ENCODE peak calls at places on chromosomes 2 and 18, in eight cellular contexts. One of them, this sample, is unnamed.

GRCh38 chr2:20633001-20633400 is 17.9 kb downstream of the HS1BP3 start:
- DNase-seq in lower leg skin: no peak
- DNase-seq in stimulated activated CD4-positive, alpha-beta T cell treated with anti-CD3 and anti-CD28 coated beads, Interleukin-15, amount 100 ng/mL, for 1 hour: no peak
- DNase-seq in activated CD8-positive, alpha-beta memory T cell treated with anti-CD3 and anti-CD28 coated beads, Interleukin-2, amount 50 U/mL, for 48 hours: no peak
- DNase-seq in NCI-H510A treated with DMSO at 0.1 percent for 48 hours: no peak
- DNase-seq in EL: no peak
- DNase-seq in activated CD4-positive, alpha-beta T cell treated with anti-CD3 and anti-CD28 coated beads, Interleukin-2, amount 50 U/mL, for 24 hours: no peak
- DNase-seq in KG1: no peak
- DNase-seq in this sample: no peak

GRCh38 chr2:227461878-227462462 is 10.0 kb upstream of the AGFG1 start:
- DNase-seq in lower leg skin: no peak
- DNase-seq in stimulated activated CD4-positive, alpha-beta T cell treated with anti-CD3 and anti-CD28 coated beads, Interleukin-15, amount 100 ng/mL, for 1 hour: no peak
- DNase-seq in activated CD8-positive, alpha-beta memory T cell treated with anti-CD3 and anti-CD28 coated beads, Interleukin-2, amount 50 U/mL, for 48 hours: no peak
- DNase-seq in NCI-H510A treated with DMSO at 0.1 percent for 48 hours: no peak
- DNase-seq in EL: no peak
- DNase-seq in activated CD4-positive, alpha-beta T cell treated with anti-CD3 and anti-CD28 coated beads, Interleukin-2, amount 50 U/mL, for 24 hours: no peak
- DNase-seq in KG1: no peak
- DNase-seq in this sample: no peak

GRCh38 chr18:76805221-76805620 is 17.1 kb upstream of the ZNF236 start:
- DNase-seq in lower leg skin: no peak
- DNase-seq in stimulated activated CD4-positive, alpha-beta T cell treated with anti-CD3 and anti-CD28 coated beads, Interleukin-15, amount 100 ng/mL, for 1 hour: no peak
- DNase-seq in activated CD8-positive, alpha-beta memory T cell treated with anti-CD3 and anti-CD28 coated beads, Interleukin-2, amount 50 U/mL, for 48 hours: no peak
- DNase-seq in NCI-H510A treated with DMSO at 0.1 percent for 48 hours: no peak
- DNase-seq in EL: peak
- DNase-seq in activated CD4-positive, alpha-beta T cell treated with anti-CD3 and anti-CD28 coated beads, Interleukin-2, amount 50 U/mL, for 24 hours: no peak
- DNase-seq in KG1: no peak
- DNase-seq in this sample: no peak

GRCh38 chr18:58287626-58288289 is 243.7 kb downstream of the NEDD4L start:
- DNase-seq in lower leg skin: no peak
- DNase-seq in stimulated activated CD4-positive, alpha-beta T cell treated with anti-CD3 and anti-CD28 coated beads, Interleukin-15, amount 100 ng/mL, for 1 hour: no peak
- DNase-seq in activated CD8-positive, alpha-beta memory T cell treated with anti-CD3 and anti-CD28 coated beads, Interleukin-2, amount 50 U/mL, for 48 hours: no peak
- DNase-seq in NCI-H510A treated with DMSO at 0.1 percent for 48 hours: peak
- DNase-seq in EL: no peak
- DNase-seq in activated CD4-positive, alpha-beta T cell treated with anti-CD3 and anti-CD28 coated beads, Interleukin-2, amount 50 U/mL, for 24 hours: no peak
- DNase-seq in KG1: no peak
- DNase-seq in this sample: no peak

GRCh38 chr2:98380203-98380535 is 33.9 kb downstream of the CNGA3 start:
- DNase-seq in lower leg skin: peak
- DNase-seq in stimulated activated CD4-positive, alpha-beta T cell treated with anti-CD3 and anti-CD28 coated beads, Interleukin-15, amount 100 ng/mL, for 1 hour: no peak
- DNase-seq in activated CD8-positive, alpha-beta memory T cell treated with anti-CD3 and anti-CD28 coated beads, Interleukin-2, amount 50 U/mL, for 48 hours: no peak
- DNase-seq in NCI-H510A treated with DMSO at 0.1 percent for 48 hours: no peak
- DNase-seq in EL: no peak
- DNase-seq in activated CD4-positive, alpha-beta T cell treated with anti-CD3 and anti-CD28 coated beads, Interleukin-2, amount 50 U/mL, for 24 hours: no peak
- DNase-seq in KG1: no peak
- DNase-seq in this sample: no peak

GRCh38 chr2:68807821-68808266 is 63.4 kb downstream of the BMP10 start:
- DNase-seq in lower leg skin: peak
- DNase-seq in stimulated activated CD4-positive, alpha-beta T cell treated with anti-CD3 and anti-CD28 coated beads, Interleukin-15, amount 100 ng/mL, for 1 hour: no peak
- DNase-seq in activated CD8-positive, alpha-beta memory T cell treated with anti-CD3 and anti-CD28 coated beads, Interleukin-2, amount 50 U/mL, for 48 hours: no peak
- DNase-seq in NCI-H510A treated with DMSO at 0.1 percent for 48 hours: no peak
- DNase-seq in EL: peak
- DNase-seq in activated CD4-positive, alpha-beta T cell treated with anti-CD3 and anti-CD28 coated beads, Interleukin-2, amount 50 U/mL, for 24 hours: no peak
- DNase-seq in KG1: no peak
- DNase-seq in this sample: peak

GRCh38 chr2:1486670-1487069 is 73.4 kb downstream of the TPO start:
- DNase-seq in lower leg skin: peak
- DNase-seq in stimulated activated CD4-positive, alpha-beta T cell treated with anti-CD3 and anti-CD28 coated beads, Interleukin-15, amount 100 ng/mL, for 1 hour: no peak
- DNase-seq in activated CD8-positive, alpha-beta memory T cell treated with anti-CD3 and anti-CD28 coated beads, Interleukin-2, amount 50 U/mL, for 48 hours: no peak
- DNase-seq in NCI-H510A treated with DMSO at 0.1 percent for 48 hours: no peak
- DNase-seq in EL: no peak
- DNase-seq in activated CD4-positive, alpha-beta T cell treated with anti-CD3 and anti-CD28 coated beads, Interleukin-2, amount 50 U/mL, for 24 hours: no peak
- DNase-seq in KG1: no peak
- DNase-seq in this sample: peak

GRCh38 chr2:204494681-204495080 is 50.6 kb upstream of the PARD3B start:
- DNase-seq in lower leg skin: no peak
- DNase-seq in stimulated activated CD4-positive, alpha-beta T cell treated with anti-CD3 and anti-CD28 coated beads, Interleukin-15, amount 100 ng/mL, for 1 hour: no peak
- DNase-seq in activated CD8-positive, alpha-beta memory T cell treated with anti-CD3 and anti-CD28 coated beads, Interleukin-2, amount 50 U/mL, for 48 hours: no peak
- DNase-seq in NCI-H510A treated with DMSO at 0.1 percent for 48 hours: no peak
- DNase-seq in EL: no peak
- DNase-seq in activated CD4-positive, alpha-beta T cell treated with anti-CD3 and anti-CD28 coated beads, Interleukin-2, amount 50 U/mL, for 24 hours: no peak
- DNase-seq in KG1: no peak
- DNase-seq in this sample: no peak

GRCh38 chr18:44039826-44040225 is 640.9 kb upstream of the SETBP1 start:
- DNase-seq in lower leg skin: no peak
- DNase-seq in stimulated activated CD4-positive, alpha-beta T cell treated with anti-CD3 and anti-CD28 coated beads, Interleukin-15, amount 100 ng/mL, for 1 hour: no peak
- DNase-seq in activated CD8-positive, alpha-beta memory T cell treated with anti-CD3 and anti-CD28 coated beads, Interleukin-2, amount 50 U/mL, for 48 hours: no peak
- DNase-seq in NCI-H510A treated with DMSO at 0.1 percent for 48 hours: no peak
- DNase-seq in EL: no peak
- DNase-seq in activated CD4-positive, alpha-beta T cell treated with anti-CD3 and anti-CD28 coated beads, Interleukin-2, amount 50 U/mL, for 24 hours: no peak
- DNase-seq in KG1: no peak
- DNase-seq in this sample: no peak

GRCh38 chr2:45944075-45944474 is 292.6 kb downstream of the PRKCE start:
- DNase-seq in lower leg skin: no peak
- DNase-seq in stimulated activated CD4-positive, alpha-beta T cell treated with anti-CD3 and anti-CD28 coated beads, Interleukin-15, amount 100 ng/mL, for 1 hour: no peak
- DNase-seq in activated CD8-positive, alpha-beta memory T cell treated with anti-CD3 and anti-CD28 coated beads, Interleukin-2, amount 50 U/mL, for 48 hours: no peak
- DNase-seq in NCI-H510A treated with DMSO at 0.1 percent for 48 hours: no peak
- DNase-seq in EL: peak
- DNase-seq in activated CD4-positive, alpha-beta T cell treated with anti-CD3 and anti-CD28 coated beads, Interleukin-2, amount 50 U/mL, for 24 hours: no peak
- DNase-seq in KG1: no peak
- DNase-seq in this sample: no peak

GRCh38 chr2:104746299-104746698 is 107.6 kb upstream of the POU3F3 start:
- DNase-seq in lower leg skin: no peak
- DNase-seq in stimulated activated CD4-positive, alpha-beta T cell treated with anti-CD3 and anti-CD28 coated beads, Interleukin-15, amount 100 ng/mL, for 1 hour: no peak
- DNase-seq in activated CD8-positive, alpha-beta memory T cell treated with anti-CD3 and anti-CD28 coated beads, Interleukin-2, amount 50 U/mL, for 48 hours: no peak
- DNase-seq in NCI-H510A treated with DMSO at 0.1 percent for 48 hours: no peak
- DNase-seq in EL: no peak
- DNase-seq in activated CD4-positive, alpha-beta T cell treated with anti-CD3 and anti-CD28 coated beads, Interleukin-2, amount 50 U/mL, for 24 hours: no peak
- DNase-seq in KG1: no peak
- DNase-seq in this sample: no peak

GRCh38 chr2:161905389-161906046 is 168.5 kb downstream of the DPP4 start:
- DNase-seq in lower leg skin: peak
- DNase-seq in stimulated activated CD4-positive, alpha-beta T cell treated with anti-CD3 and anti-CD28 coated beads, Interleukin-15, amount 100 ng/mL, for 1 hour: no peak
- DNase-seq in activated CD8-positive, alpha-beta memory T cell treated with anti-CD3 and anti-CD28 coated beads, Interleukin-2, amount 50 U/mL, for 48 hours: no peak
- DNase-seq in NCI-H510A treated with DMSO at 0.1 percent for 48 hours: peak
- DNase-seq in EL: peak
- DNase-seq in activated CD4-positive, alpha-beta T cell treated with anti-CD3 and anti-CD28 coated beads, Interleukin-2, amount 50 U/mL, for 24 hours: no peak
- DNase-seq in KG1: no peak
- DNase-seq in this sample: no peak

GRCh38 chr2:216109962-216110614 is 940 bp downstream of the XRCC5 start:
- DNase-seq in lower leg skin: no peak
- DNase-seq in stimulated activated CD4-positive, alpha-beta T cell treated with anti-CD3 and anti-CD28 coated beads, Interleukin-15, amount 100 ng/mL, for 1 hour: no peak
- DNase-seq in activated CD8-positive, alpha-beta memory T cell treated with anti-CD3 and anti-CD28 coated beads, Interleukin-2, amount 50 U/mL, for 48 hours: no peak
- DNase-seq in NCI-H510A treated with DMSO at 0.1 percent for 48 hours: peak
- DNase-seq in EL: peak
- DNase-seq in activated CD4-positive, alpha-beta T cell treated with anti-CD3 and anti-CD28 coated beads, Interleukin-2, amount 50 U/mL, for 24 hours: no peak
- DNase-seq in KG1: peak
- DNase-seq in this sample: no peak

GRCh38 chr2:219408101-219409030 is 9.8 kb upstream of the DES start:
- DNase-seq in lower leg skin: no peak
- DNase-seq in stimulated activated CD4-positive, alpha-beta T cell treated with anti-CD3 and anti-CD28 coated beads, Interleukin-15, amount 100 ng/mL, for 1 hour: no peak
- DNase-seq in activated CD8-positive, alpha-beta memory T cell treated with anti-CD3 and anti-CD28 coated beads, Interleukin-2, amount 50 U/mL, for 48 hours: no peak
- DNase-seq in NCI-H510A treated with DMSO at 0.1 percent for 48 hours: no peak
- DNase-seq in EL: no peak
- DNase-seq in activated CD4-positive, alpha-beta T cell treated with anti-CD3 and anti-CD28 coated beads, Interleukin-2, amount 50 U/mL, for 24 hours: no peak
- DNase-seq in KG1: no peak
- DNase-seq in this sample: no peak

GRCh38 chr2:33877348-33878016 is 278.4 kb upstream of the FAM98A start:
- DNase-seq in lower leg skin: no peak
- DNase-seq in stimulated activated CD4-positive, alpha-beta T cell treated with anti-CD3 and anti-CD28 coated beads, Interleukin-15, amount 100 ng/mL, for 1 hour: no peak
- DNase-seq in activated CD8-positive, alpha-beta memory T cell treated with anti-CD3 and anti-CD28 coated beads, Interleukin-2, amount 50 U/mL, for 48 hours: no peak
- DNase-seq in NCI-H510A treated with DMSO at 0.1 percent for 48 hours: no peak
- DNase-seq in EL: no peak
- DNase-seq in activated CD4-positive, alpha-beta T cell treated with anti-CD3 and anti-CD28 coated beads, Interleukin-2, amount 50 U/mL, for 24 hours: no peak
- DNase-seq in KG1: no peak
- DNase-seq in this sample: no peak

GRCh38 chr2:20619624-20620024 is 31.3 kb downstream of the HS1BP3 start:
- DNase-seq in lower leg skin: peak
- DNase-seq in stimulated activated CD4-positive, alpha-beta T cell treated with anti-CD3 and anti-CD28 coated beads, Interleukin-15, amount 100 ng/mL, for 1 hour: no peak
- DNase-seq in activated CD8-positive, alpha-beta memory T cell treated with anti-CD3 and anti-CD28 coated beads, Interleukin-2, amount 50 U/mL, for 48 hours: no peak
- DNase-seq in NCI-H510A treated with DMSO at 0.1 percent for 48 hours: no peak
- DNase-seq in EL: peak
- DNase-seq in activated CD4-positive, alpha-beta T cell treated with anti-CD3 and anti-CD28 coated beads, Interleukin-2, amount 50 U/mL, for 24 hours: no peak
- DNase-seq in KG1: no peak
- DNase-seq in this sample: no peak

GRCh38 chr2:170212625-170213280 is 34.8 kb downstream of the MYO3B start:
- DNase-seq in lower leg skin: no peak
- DNase-seq in stimulated activated CD4-positive, alpha-beta T cell treated with anti-CD3 and anti-CD28 coated beads, Interleukin-15, amount 100 ng/mL, for 1 hour: no peak
- DNase-seq in activated CD8-positive, alpha-beta memory T cell treated with anti-CD3 and anti-CD28 coated beads, Interleukin-2, amount 50 U/mL, for 48 hours: no peak
- DNase-seq in NCI-H510A treated with DMSO at 0.1 percent for 48 hours: no peak
- DNase-seq in EL: no peak
- DNase-seq in activated CD4-positive, alpha-beta T cell treated with anti-CD3 and anti-CD28 coated beads, Interleukin-2, amount 50 U/mL, for 24 hours: no peak
- DNase-seq in KG1: no peak
- DNase-seq in this sample: no peak

GRCh38 chr2:68653034-68653433 is 9.7 kb downstream of the PROKR1 start:
- DNase-seq in lower leg skin: no peak
- DNase-seq in stimulated activated CD4-positive, alpha-beta T cell treated with anti-CD3 and anti-CD28 coated beads, Interleukin-15, amount 100 ng/mL, for 1 hour: no peak
- DNase-seq in activated CD8-positive, alpha-beta memory T cell treated with anti-CD3 and anti-CD28 coated beads, Interleukin-2, amount 50 U/mL, for 48 hours: peak
- DNase-seq in NCI-H510A treated with DMSO at 0.1 percent for 48 hours: no peak
- DNase-seq in EL: no peak
- DNase-seq in activated CD4-positive, alpha-beta T cell treated with anti-CD3 and anti-CD28 coated beads, Interleukin-2, amount 50 U/mL, for 24 hours: no peak
- DNase-seq in KG1: no peak
- DNase-seq in this sample: no peak

GRCh38 chr18:11752116-11752911 is 63.2 kb downstream of the GNAL start:
- DNase-seq in lower leg skin: no peak
- DNase-seq in stimulated activated CD4-positive, alpha-beta T cell treated with anti-CD3 and anti-CD28 coated beads, Interleukin-15, amount 100 ng/mL, for 1 hour: no peak
- DNase-seq in activated CD8-positive, alpha-beta memory T cell treated with anti-CD3 and anti-CD28 coated beads, Interleukin-2, amount 50 U/mL, for 48 hours: no peak
- DNase-seq in NCI-H510A treated with DMSO at 0.1 percent for 48 hours: peak
- DNase-seq in EL: peak
- DNase-seq in activated CD4-positive, alpha-beta T cell treated with anti-CD3 and anti-CD28 coated beads, Interleukin-2, amount 50 U/mL, for 24 hours: no peak
- DNase-seq in KG1: no peak
- DNase-seq in this sample: no peak

GRCh38 chr2:74982581-74982980 is 24.1 kb downstream of the POLE4 start:
- DNase-seq in lower leg skin: no peak
- DNase-seq in stimulated activated CD4-positive, alpha-beta T cell treated with anti-CD3 and anti-CD28 coated beads, Interleukin-15, amount 100 ng/mL, for 1 hour: no peak
- DNase-seq in activated CD8-positive, alpha-beta memory T cell treated with anti-CD3 and anti-CD28 coated beads, Interleukin-2, amount 50 U/mL, for 48 hours: no peak
- DNase-seq in NCI-H510A treated with DMSO at 0.1 percent for 48 hours: no peak
- DNase-seq in EL: peak
- DNase-seq in activated CD4-positive, alpha-beta T cell treated with anti-CD3 and anti-CD28 coated beads, Interleukin-2, amount 50 U/mL, for 24 hours: no peak
- DNase-seq in KG1: no peak
- DNase-seq in this sample: no peak

GRCh38 chr18:44520981-44521672 is 159.6 kb upstream of the SETBP1 start:
- DNase-seq in lower leg skin: no peak
- DNase-seq in stimulated activated CD4-positive, alpha-beta T cell treated with anti-CD3 and anti-CD28 coated beads, Interleukin-15, amount 100 ng/mL, for 1 hour: no peak
- DNase-seq in activated CD8-positive, alpha-beta memory T cell treated with anti-CD3 and anti-CD28 coated beads, Interleukin-2, amount 50 U/mL, for 48 hours: no peak
- DNase-seq in NCI-H510A treated with DMSO at 0.1 percent for 48 hours: no peak
- DNase-seq in EL: peak
- DNase-seq in activated CD4-positive, alpha-beta T cell treated with anti-CD3 and anti-CD28 coated beads, Interleukin-2, amount 50 U/mL, for 24 hours: no peak
- DNase-seq in KG1: no peak
- DNase-seq in this sample: no peak

GRCh38 chr18:22551536-22552151 is 133.9 kb upstream of the CTAGE1 start:
- DNase-seq in lower leg skin: no peak
- DNase-seq in stimulated activated CD4-positive, alpha-beta T cell treated with anti-CD3 and anti-CD28 coated beads, Interleukin-15, amount 100 ng/mL, for 1 hour: no peak
- DNase-seq in activated CD8-positive, alpha-beta memory T cell treated with anti-CD3 and anti-CD28 coated beads, Interleukin-2, amount 50 U/mL, for 48 hours: no peak
- DNase-seq in NCI-H510A treated with DMSO at 0.1 percent for 48 hours: no peak
- DNase-seq in EL: peak
- DNase-seq in activated CD4-positive, alpha-beta T cell treated with anti-CD3 and anti-CD28 coated beads, Interleukin-2, amount 50 U/mL, for 24 hours: no peak
- DNase-seq in KG1: no peak
- DNase-seq in this sample: no peak

GRCh38 chr2:27400348-27401135 is 8.8 kb downstream of the PPM1G start:
- DNase-seq in lower leg skin: no peak
- DNase-seq in stimulated activated CD4-positive, alpha-beta T cell treated with anti-CD3 and anti-CD28 coated beads, Interleukin-15, amount 100 ng/mL, for 1 hour: no peak
- DNase-seq in activated CD8-positive, alpha-beta memory T cell treated with anti-CD3 and anti-CD28 coated beads, Interleukin-2, amount 50 U/mL, for 48 hours: no peak
- DNase-seq in NCI-H510A treated with DMSO at 0.1 percent for 48 hours: no peak
- DNase-seq in EL: peak
- DNase-seq in activated CD4-positive, alpha-beta T cell treated with anti-CD3 and anti-CD28 coated beads, Interleukin-2, amount 50 U/mL, for 24 hours: no peak
- DNase-seq in KG1: no peak
- DNase-seq in this sample: no peak

GRCh38 chr2:174925046-174925784 is 80.0 kb downstream of the CHN1 start:
- DNase-seq in lower leg skin: no peak
- DNase-seq in stimulated activated CD4-positive, alpha-beta T cell treated with anti-CD3 and anti-CD28 coated beads, Interleukin-15, amount 100 ng/mL, for 1 hour: no peak
- DNase-seq in activated CD8-positive, alpha-beta memory T cell treated with anti-CD3 and anti-CD28 coated beads, Interleukin-2, amount 50 U/mL, for 48 hours: no peak
- DNase-seq in NCI-H510A treated with DMSO at 0.1 percent for 48 hours: no peak
- DNase-seq in EL: no peak
- DNase-seq in activated CD4-positive, alpha-beta T cell treated with anti-CD3 and anti-CD28 coated beads, Interleukin-2, amount 50 U/mL, for 24 hours: no peak
- DNase-seq in KG1: no peak
- DNase-seq in this sample: no peak

GRCh38 chr2:197269173-197269572 is 41.4 kb downstream of the ANKRD44 start:
- DNase-seq in lower leg skin: no peak
- DNase-seq in stimulated activated CD4-positive, alpha-beta T cell treated with anti-CD3 and anti-CD28 coated beads, Interleukin-15, amount 100 ng/mL, for 1 hour: no peak
- DNase-seq in activated CD8-positive, alpha-beta memory T cell treated with anti-CD3 and anti-CD28 coated beads, Interleukin-2, amount 50 U/mL, for 48 hours: no peak
- DNase-seq in NCI-H510A treated with DMSO at 0.1 percent for 48 hours: no peak
- DNase-seq in EL: peak
- DNase-seq in activated CD4-positive, alpha-beta T cell treated with anti-CD3 and anti-CD28 coated beads, Interleukin-2, amount 50 U/mL, for 24 hours: no peak
- DNase-seq in KG1: no peak
- DNase-seq in this sample: no peak

GRCh38 chr2:102313950-102314349 is 2.6 kb downstream of the IL1RL1 start:
- DNase-seq in lower leg skin: no peak
- DNase-seq in stimulated activated CD4-positive, alpha-beta T cell treated with anti-CD3 and anti-CD28 coated beads, Interleukin-15, amount 100 ng/mL, for 1 hour: no peak
- DNase-seq in activated CD8-positive, alpha-beta memory T cell treated with anti-CD3 and anti-CD28 coated beads, Interleukin-2, amount 50 U/mL, for 48 hours: no peak
- DNase-seq in NCI-H510A treated with DMSO at 0.1 percent for 48 hours: no peak
- DNase-seq in EL: no peak
- DNase-seq in activated CD4-positive, alpha-beta T cell treated with anti-CD3 and anti-CD28 coated beads, Interleukin-2, amount 50 U/mL, for 24 hours: no peak
- DNase-seq in KG1: no peak
- DNase-seq in this sample: no peak

GRCh38 chr18:3634250-3634939 is 184.4 kb downstream of the TGIF1 start:
- DNase-seq in lower leg skin: no peak
- DNase-seq in stimulated activated CD4-positive, alpha-beta T cell treated with anti-CD3 and anti-CD28 coated beads, Interleukin-15, amount 100 ng/mL, for 1 hour: no peak
- DNase-seq in activated CD8-positive, alpha-beta memory T cell treated with anti-CD3 and anti-CD28 coated beads, Interleukin-2, amount 50 U/mL, for 48 hours: no peak
- DNase-seq in NCI-H510A treated with DMSO at 0.1 percent for 48 hours: no peak
- DNase-seq in EL: no peak
- DNase-seq in activated CD4-positive, alpha-beta T cell treated with anti-CD3 and anti-CD28 coated beads, Interleukin-2, amount 50 U/mL, for 24 hours: no peak
- DNase-seq in KG1: no peak
- DNase-seq in this sample: no peak

GRCh38 chr2:181140414-181140813 is 160.0 kb downstream of the UBE2E3 start:
- DNase-seq in lower leg skin: no peak
- DNase-seq in stimulated activated CD4-positive, alpha-beta T cell treated with anti-CD3 and anti-CD28 coated beads, Interleukin-15, amount 100 ng/mL, for 1 hour: no peak
- DNase-seq in activated CD8-positive, alpha-beta memory T cell treated with anti-CD3 and anti-CD28 coated beads, Interleukin-2, amount 50 U/mL, for 48 hours: no peak
- DNase-seq in NCI-H510A treated with DMSO at 0.1 percent for 48 hours: no peak
- DNase-seq in EL: no peak
- DNase-seq in activated CD4-positive, alpha-beta T cell treated with anti-CD3 and anti-CD28 coated beads, Interleukin-2, amount 50 U/mL, for 24 hours: no peak
- DNase-seq in KG1: no peak
- DNase-seq in this sample: no peak

GRCh38 chr2:207792244-207792785 is 22.6 kb upstream of the FZD5 start:
- DNase-seq in lower leg skin: no peak
- DNase-seq in stimulated activated CD4-positive, alpha-beta T cell treated with anti-CD3 and anti-CD28 coated beads, Interleukin-15, amount 100 ng/mL, for 1 hour: no peak
- DNase-seq in activated CD8-positive, alpha-beta memory T cell treated with anti-CD3 and anti-CD28 coated beads, Interleukin-2, amount 50 U/mL, for 48 hours: no peak
- DNase-seq in NCI-H510A treated with DMSO at 0.1 percent for 48 hours: no peak
- DNase-seq in EL: peak
- DNase-seq in activated CD4-positive, alpha-beta T cell treated with anti-CD3 and anti-CD28 coated beads, Interleukin-2, amount 50 U/mL, for 24 hours: no peak
- DNase-seq in KG1: no peak
- DNase-seq in this sample: no peak

GRCh38 chr18:12102136-12102842 is 8.6 kb downstream of the ANKRD62 start:
- DNase-seq in lower leg skin: no peak
- DNase-seq in stimulated activated CD4-positive, alpha-beta T cell treated with anti-CD3 and anti-CD28 coated beads, Interleukin-15, amount 100 ng/mL, for 1 hour: no peak
- DNase-seq in activated CD8-positive, alpha-beta memory T cell treated with anti-CD3 and anti-CD28 coated beads, Interleukin-2, amount 50 U/mL, for 48 hours: no peak
- DNase-seq in NCI-H510A treated with DMSO at 0.1 percent for 48 hours: no peak
- DNase-seq in EL: no peak
- DNase-seq in activated CD4-positive, alpha-beta T cell treated with anti-CD3 and anti-CD28 coated beads, Interleukin-2, amount 50 U/mL, for 24 hours: no peak
- DNase-seq in KG1: no peak
- DNase-seq in this sample: no peak

GRCh38 chr18:63879684-63880083 is 7.8 kb upstream of the SERPINB2 start:
- DNase-seq in lower leg skin: no peak
- DNase-seq in stimulated activated CD4-positive, alpha-beta T cell treated with anti-CD3 and anti-CD28 coated beads, Interleukin-15, amount 100 ng/mL, for 1 hour: no peak
- DNase-seq in activated CD8-positive, alpha-beta memory T cell treated with anti-CD3 and anti-CD28 coated beads, Interleukin-2, amount 50 U/mL, for 48 hours: no peak
- DNase-seq in NCI-H510A treated with DMSO at 0.1 percent for 48 hours: no peak
- DNase-seq in EL: peak
- DNase-seq in activated CD4-positive, alpha-beta T cell treated with anti-CD3 and anti-CD28 coated beads, Interleukin-2, amount 50 U/mL, for 24 hours: no peak
- DNase-seq in KG1: no peak
- DNase-seq in this sample: no peak

GRCh38 chr18:28439870-28440269 is 262.9 kb upstream of the CDH2 start:
- DNase-seq in lower leg skin: no peak
- DNase-seq in stimulated activated CD4-positive, alpha-beta T cell treated with anti-CD3 and anti-CD28 coated beads, Interleukin-15, amount 100 ng/mL, for 1 hour: no peak
- DNase-seq in activated CD8-positive, alpha-beta memory T cell treated with anti-CD3 and anti-CD28 coated beads, Interleukin-2, amount 50 U/mL, for 48 hours: no peak
- DNase-seq in NCI-H510A treated with DMSO at 0.1 percent for 48 hours: no peak
- DNase-seq in EL: no peak
- DNase-seq in activated CD4-positive, alpha-beta T cell treated with anti-CD3 and anti-CD28 coated beads, Interleukin-2, amount 50 U/mL, for 24 hours: no peak
- DNase-seq in KG1: no peak
- DNase-seq in this sample: no peak

GRCh38 chr2:227653419-227653818 is 13.2 kb upstream of the SCYGR5 start:
- DNase-seq in lower leg skin: no peak
- DNase-seq in stimulated activated CD4-positive, alpha-beta T cell treated with anti-CD3 and anti-CD28 coated beads, Interleukin-15, amount 100 ng/mL, for 1 hour: no peak
- DNase-seq in activated CD8-positive, alpha-beta memory T cell treated with anti-CD3 and anti-CD28 coated beads, Interleukin-2, amount 50 U/mL, for 48 hours: no peak
- DNase-seq in NCI-H510A treated with DMSO at 0.1 percent for 48 hours: no peak
- DNase-seq in EL: peak
- DNase-seq in activated CD4-positive, alpha-beta T cell treated with anti-CD3 and anti-CD28 coated beads, Interleukin-2, amount 50 U/mL, for 24 hours: no peak
- DNase-seq in KG1: no peak
- DNase-seq in this sample: no peak

GRCh38 chr18:10401489-10401888 is 52.9 kb upstream of the APCDD1 start:
- DNase-seq in lower leg skin: no peak
- DNase-seq in stimulated activated CD4-positive, alpha-beta T cell treated with anti-CD3 and anti-CD28 coated beads, Interleukin-15, amount 100 ng/mL, for 1 hour: no peak
- DNase-seq in activated CD8-positive, alpha-beta memory T cell treated with anti-CD3 and anti-CD28 coated beads, Interleukin-2, amount 50 U/mL, for 48 hours: no peak
- DNase-seq in NCI-H510A treated with DMSO at 0.1 percent for 48 hours: no peak
- DNase-seq in EL: peak
- DNase-seq in activated CD4-positive, alpha-beta T cell treated with anti-CD3 and anti-CD28 coated beads, Interleukin-2, amount 50 U/mL, for 24 hours: no peak
- DNase-seq in KG1: no peak
- DNase-seq in this sample: no peak

This sample was measured in right atrium auricular region.